ENCODE peak calls at places on chromosomes 12 and 14, in four cellular contexts. Q, M, U and H are unnamed samples. For H3K4me1 and H3K36me3, the result is how much of the 10 kb centered on the place peaks cover.

GRCh38 chr12:46492471-46493351 is 120.1 kb upstream of the SLC38A2 start:
- DNase-seq in M (no peak), Q (peak), U (no peak), H (no peak)

GRCh38 chr12:102479099-102479887 is 1.1 kb downstream of the IGF1 start:
- DNase-seq in U (no peak), Q (no peak), M (peak), H (no peak)

GRCh38 chr12:15788266-15789214 is 648 bp downstream of the EPS8 start:
- DNase-seq in U (peak), Q (peak), M (peak), H (no peak)

GRCh38 chr14:22650960-22651521 is 6.9 kb upstream of the OR6J1 start:
- DNase-seq in U (no peak), M (no peak), Q (peak), H (no peak)

GRCh38 chr14:61350871-61351270 is 29.5 kb downstream of the PRKCH start:
- DNase-seq in M (no peak), U (no peak), Q (no peak), H (no peak)

GRCh38 chr12:132608231-132609171 is 1.9 kb downstream of the LRCOL1 start:
- DNase-seq in Q (no peak), M (no peak), U (no peak), H (no peak)

GRCh38 chr14:31219169-31219568 is 11.6 kb upstream of the HECTD1 start:
- DNase-seq in M (no peak), U (no peak), Q (peak), H (no peak)

GRCh38 chr12:48857278-48857994 is 5.5 kb upstream of the DDX23 start:
- DNase-seq in Q (no peak), U (no peak), M (no peak), H (no peak)

GRCh38 chr12:49707812-49708147 is 575 bp upstream of the FMNL3 start:
- DNase-seq in Q (no peak), M (no peak), U (no peak), H (no peak)

GRCh38 chr12:55741978-55742377 is 944 bp upstream of the GDF11 start:
- DNase-seq in U (no peak), Q (no peak), M (no peak), H (no peak)
- H3K4me3 ChIP-seq in U (no peak), Q (no peak), M (no peak), H (no peak)

GRCh38 chr14:52907949-52908348 is 42.9 kb downstream of the FERMT2 start:
- DNase-seq in U (no peak), M (no peak), Q (peak), H (no peak)
- H3K4me1 ChIP-seq in U (under half), M (under half), Q (under half), H (under half)

GRCh38 chr12:92360543-92360942 is 214.9 kb upstream of the BTG1 start:
- DNase-seq in M (no peak), U (no peak), Q (no peak), H (no peak)
- H3K36me3 ChIP-seq in M (under half), U (under half), Q (under half), H (under half)

GRCh38 chr14:71533800-71534199 is 398.4 kb upstream of the RGS6 start:
- DNase-seq in M (no peak), U (no peak), Q (no peak), H (no peak)
- H3K4me3 ChIP-seq in M (no peak), U (no peak), Q (no peak), H (no peak)

DNA sequence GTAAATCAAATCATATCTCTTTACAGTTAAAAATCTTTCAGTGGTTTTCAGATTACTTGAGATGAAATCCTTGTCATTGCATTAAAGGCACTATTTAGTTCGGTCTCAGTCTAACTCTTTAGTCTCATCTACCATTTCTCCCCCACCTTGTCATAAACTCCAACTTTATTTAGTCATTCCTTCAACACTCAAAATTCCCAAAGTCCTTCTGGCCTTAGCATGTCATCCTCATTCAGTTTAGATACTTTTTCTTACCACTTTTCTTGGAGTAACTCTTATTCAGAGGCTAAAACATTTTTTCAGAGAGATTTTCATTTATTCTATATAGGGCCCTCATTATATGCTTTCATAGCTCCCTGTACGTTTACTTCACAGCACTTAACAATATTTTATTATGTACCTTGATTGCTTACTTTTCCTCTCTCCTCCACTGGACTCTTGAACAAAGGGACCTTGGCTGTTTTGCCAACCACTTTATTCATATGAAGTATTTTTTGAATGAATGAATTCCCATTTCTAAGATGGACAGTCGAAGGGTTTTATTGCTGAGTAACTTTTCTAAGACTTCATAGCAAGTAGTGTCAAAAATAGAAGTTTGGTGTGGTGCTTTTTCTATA is 12.8 kb downstream of the USP15 start:
- DNase-seq in M (no peak), U (no peak), Q (no peak), H (no peak)
- H3K4me1 ChIP-seq in M (under half), U (half or more), Q (under half), H (under half)

DNA sequence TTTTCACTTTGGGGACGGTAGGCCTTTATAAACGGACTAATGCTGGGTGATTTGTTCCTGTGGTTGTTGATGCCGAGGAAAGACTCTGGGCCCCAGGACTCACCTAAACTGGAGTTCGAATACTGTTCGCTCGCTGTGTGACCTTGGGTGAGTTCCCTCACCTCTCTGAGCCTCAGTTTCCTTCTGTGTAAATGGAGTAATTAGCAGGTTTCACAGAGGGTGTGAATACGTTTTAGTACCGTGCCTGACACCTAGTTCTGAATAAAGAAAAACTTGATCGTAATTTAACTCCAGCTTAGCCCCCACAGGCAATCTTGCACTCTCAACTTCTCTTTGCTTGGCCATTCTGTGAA is 505 bp downstream of the UBE3B start:
- DNase-seq in M (no peak), Q (no peak), U (no peak), H (no peak)
- H3K36me3 ChIP-seq in M (under half), Q (under half), U (under half), H (under half)

GRCh38 chr12:57078519-57079404 is at the start of gene NEMP1:
- DNase-seq in U (peak), M (peak), Q (peak), H (peak)
- H3K4me3 ChIP-seq in U (peak), M (peak), Q (peak), H (peak)